ENCODE peak calls at places on chromosome 3, in four cellular contexts. M is trophoblast cell, N is endothelial cell of umbilical vein, Y is MM.1S. G is an unnamed sample.
A peak's percentile ranks its signal among the peaks of the same experiment; 100 is the strongest.

GRCh38 chr3:192408721-192409151 is 318.6 kb downstream of the FGF12 start:
- DNase-seq in M (no peak), N (peak; percentile 21), Y (peak; percentile 13), G (no peak)

GRCh38 chr3:56467801-56468183 is 475 bp downstream of the ERC2 start:
- DNase-seq in M (no peak), N (no peak), Y (no peak), G (no peak)

GRCh38 chr3:31240466-31240865 is 292.3 kb upstream of the STT3B start:
- DNase-seq in M (no peak), N (no peak), Y (no peak), G (no peak)

GRCh38 chr3:12759693-12760565 is 870 bp upstream of the TMEM40 start:
- DNase-seq in M (peak; percentile 55), N (no peak), Y (no peak), G (no peak)

GRCh38 chr3:119500265-119500664 is 1.9 kb downstream of the TIMMDC1 start:
- DNase-seq in M (no peak), N (peak; percentile 7), Y (no peak), G (no peak)

GRCh38 chr3:58496206-58496605 is 4.3 kb downstream of the KCTD6 start:
- DNase-seq in M (no peak), N (no peak), Y (no peak), G (no peak)

GRCh38 chr3:1439395-1439794 is 346.6 kb downstream of the CNTN6 start:
- DNase-seq in M (no peak), N (no peak), Y (peak; percentile 34), G (no peak)

GRCh38 chr3:126934149-126934548 is 48.8 kb upstream of the PLXNA1 start:
- DNase-seq in M (peak; percentile 69), N (no peak), Y (no peak), G (no peak)

GRCh38 chr3:73603771-73604171 is 21.0 kb downstream of the PDZRN3 start:
- DNase-seq in M (no peak), N (no peak), Y (no peak), G (no peak)

GRCh38 chr3:174303911-174304541 is 555.1 kb upstream of the NAALADL2 start:
- DNase-seq in M (no peak), N (no peak), Y (no peak), G (no peak)

GRCh38 chr3:5564278-5564666 is 376.8 kb downstream of the EDEM1 start:
- DNase-seq in M (no peak), N (no peak), Y (no peak), G (no peak)

GRCh38 chr3:193943200-193943599 is 192.7 kb upstream of the HES1 start:
- DNase-seq in M (no peak), N (no peak), Y (no peak), G (no peak)

GRCh38 chr3:154040283-154040682 is 80.9 kb upstream of the ARHGEF26 start:
- DNase-seq in M (no peak), N (peak; percentile 23), Y (peak; percentile 65), G (peak; percentile 4)

GRCh38 chr3:194736277-194736895 is 50.7 kb downstream of the FAM43A start:
- DNase-seq in M (no peak), N (no peak), Y (no peak), G (no peak)

GRCh38 chr3:59480486-59480995 is 430.7 kb upstream of the CFAP20DC start:
- DNase-seq in M (peak; percentile 16), N (no peak), Y (no peak), G (peak; percentile 17)

GRCh38 chr3:158836312-158836711 is 34.5 kb downstream of the MFSD1 start:
- DNase-seq in M (no peak), N (no peak), Y (no peak), G (no peak)

DNA sequence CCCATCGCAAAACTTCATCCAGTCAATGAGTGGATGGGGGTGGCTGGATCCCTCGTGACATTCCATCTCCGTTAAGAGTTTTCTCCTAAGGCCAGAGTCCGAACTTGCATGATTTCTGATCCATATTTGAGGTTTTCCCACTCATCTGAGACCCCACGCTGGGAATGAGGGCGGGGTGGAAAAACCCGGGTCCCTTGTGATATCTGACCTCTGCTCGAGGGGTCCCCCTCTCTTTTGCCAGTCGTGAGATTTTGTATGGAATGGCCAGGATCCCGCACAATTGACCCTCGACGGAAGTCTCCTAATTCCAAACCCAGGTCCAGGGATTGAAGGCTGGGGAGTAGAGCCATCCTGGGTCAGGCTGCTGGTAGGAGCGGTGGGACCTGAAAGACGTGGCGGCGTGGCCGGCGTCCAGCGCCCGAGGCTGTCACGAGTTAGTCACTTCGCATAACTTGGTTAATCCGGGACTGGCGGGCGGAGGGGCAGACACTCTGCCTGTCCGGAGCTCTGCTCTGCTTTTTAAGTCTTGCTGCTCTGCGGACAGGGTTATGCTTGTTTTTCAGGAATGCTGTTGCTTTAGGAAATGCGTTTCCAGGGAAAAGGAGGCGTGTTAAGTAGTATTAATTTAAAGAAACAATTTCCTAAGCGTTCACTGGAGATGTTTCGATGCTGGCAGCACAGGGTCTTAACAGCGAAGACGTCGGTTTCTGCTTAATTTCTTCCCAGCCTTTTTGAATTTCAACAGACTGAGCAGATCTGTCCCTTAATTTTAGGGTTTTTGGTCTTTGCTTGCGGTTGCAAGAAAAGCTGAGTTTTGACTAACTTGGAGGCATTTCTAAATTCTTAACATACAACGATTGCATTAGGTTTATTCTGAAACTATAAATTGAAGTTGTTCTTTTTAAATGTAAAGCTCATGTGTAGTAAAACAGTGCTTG is 69.7 kb upstream of the LRRFIP2 start:
- DNase-seq in M (peak; percentile 99), N (peak; percentile 76), Y (peak; percentile 43), G (no peak)
- H3K4me1 ChIP-seq in M (peaks cover 2% of the 10 kb centered on the region), N (peaks cover 24% of the 10 kb centered on the region), Y (peaks cover 6% of the 10 kb centered on the region), G (peaks cover 24% of the 10 kb centered on the region)

DNA sequence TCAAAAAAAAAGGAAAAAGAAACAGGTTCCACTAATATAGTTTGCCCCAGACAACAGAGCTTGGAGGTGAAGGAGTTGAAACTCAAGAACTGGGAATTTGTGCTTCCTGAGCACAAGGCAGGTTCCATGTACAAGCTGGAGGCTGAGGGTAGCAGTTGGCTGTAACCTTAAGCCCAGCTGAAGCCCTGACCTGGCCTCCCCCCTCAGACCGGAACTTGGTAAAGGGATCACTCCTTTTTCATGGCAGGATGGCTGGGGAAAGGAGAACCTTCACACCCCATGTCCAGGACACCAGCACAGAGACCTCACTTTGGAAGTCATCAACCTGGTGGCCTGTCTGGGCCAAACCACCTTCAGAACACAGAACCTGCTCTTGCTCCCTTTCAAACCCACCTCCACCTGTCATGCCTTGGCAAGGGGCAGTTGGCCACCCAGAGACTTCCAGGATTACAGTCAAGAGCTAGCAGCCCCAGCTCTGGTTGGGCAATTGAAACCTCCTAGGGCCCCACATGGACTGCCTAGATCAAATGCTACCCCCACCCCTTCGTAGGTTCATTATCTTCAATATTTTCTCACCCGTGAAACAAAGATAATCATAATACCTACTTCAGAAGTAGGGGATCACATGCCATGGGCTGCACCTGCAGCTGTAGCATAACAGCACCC is 3.5 kb downstream of the RPL29 start:
- DNase-seq in M (no peak), N (no peak), Y (no peak), G (no peak)
- H3K27ac ChIP-seq in M (no peak overlapping the region), N (no peak overlapping the region), Y (no peak overlapping the region), G (no peak overlapping the region)

GRCh38 chr3:183541738-183542137 is 13.8 kb downstream of the KLHL6 start:
- DNase-seq in M (no peak), N (peak; percentile 9), Y (peak; percentile 80), G (no peak)
- H3K4me1 ChIP-seq in M (no peaks in the 10 kb centered on the region), N (no peaks in the 10 kb centered on the region), Y (peaks cover 83% of the 10 kb centered on the region), G (peaks cover 13% of the 10 kb centered on the region)

GRCh38 chr3:44923634-44924033 is 49.2 kb downstream of the TGM4 start:
- DNase-seq in M (no peak), N (no peak), Y (no peak), G (no peak)
- H3K27ac ChIP-seq in M (no peak overlapping the region), N (no peak overlapping the region), Y (no peak overlapping the region), G (no peak overlapping the region)

GRCh38 chr3:37938011-37938410 is 52.6 kb upstream of the VILL start:
- DNase-seq in M (no peak), N (no peak), Y (no peak), G (no peak)

GRCh38 chr3:37934631-37935289 is 55.8 kb upstream of the VILL start:
- DNase-seq in M (no peak), N (no peak), Y (no peak), G (no peak)

GRCh38 chr3:37935290-37935668 is 55.3 kb upstream of the VILL start:
- DNase-seq in M (no peak), N (peak; percentile 76), Y (no peak), G (no peak)

GRCh38 chr3:37937156-37937555 is 53.4 kb upstream of the VILL start:
- DNase-seq in M (no peak), N (no peak), Y (no peak), G (no peak)

DNA sequence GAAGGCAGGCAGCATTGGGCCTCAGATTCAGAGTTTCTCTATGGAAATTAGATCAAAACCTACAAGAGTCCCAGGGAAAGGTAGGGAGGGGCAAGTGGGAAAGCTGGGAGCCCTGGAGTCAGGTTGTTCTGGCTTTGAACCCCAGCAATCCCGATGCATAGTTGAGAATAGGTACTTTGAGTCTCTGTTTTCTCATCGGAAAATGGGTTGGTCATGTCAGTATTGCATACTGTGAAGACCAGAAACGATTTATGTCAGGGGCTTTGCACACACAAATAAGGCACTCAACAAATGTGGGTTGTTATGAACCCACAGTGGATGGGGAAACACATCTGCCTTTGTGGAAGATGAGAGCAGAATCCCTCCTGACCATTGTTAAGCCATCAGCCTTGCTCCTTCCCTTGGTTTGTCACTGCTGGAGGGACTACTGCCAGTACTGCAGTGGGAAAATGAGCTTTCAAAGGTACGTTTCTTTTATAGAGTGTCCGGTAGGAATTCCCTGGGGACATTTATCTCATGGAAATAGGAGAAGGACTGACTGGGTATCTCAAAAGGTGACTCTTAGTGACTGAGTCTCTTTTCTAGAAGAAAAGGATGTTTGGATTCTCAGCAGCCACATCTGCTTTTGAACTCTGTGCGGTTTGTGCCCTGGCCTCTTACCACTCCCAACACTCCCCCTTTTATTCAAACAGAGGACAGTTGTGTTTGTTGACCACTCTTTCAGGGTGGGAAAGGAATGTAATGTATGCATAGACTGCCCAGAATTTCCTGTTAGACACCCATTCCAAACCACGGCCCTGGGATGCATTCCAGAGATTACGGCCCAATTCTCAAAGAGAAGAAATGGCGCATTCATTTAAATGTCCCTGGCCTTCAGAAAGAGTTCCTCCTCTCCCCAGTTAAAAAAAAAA is 54.6 kb upstream of the VILL start:
- DNase-seq in M (no peak), N (peak; percentile 81), Y (no peak), G (no peak)
- H3K4me1 ChIP-seq in M (peaks cover 21% of the 10 kb centered on the region), N (peaks cover 26% of the 10 kb centered on the region), Y (no peaks in the 10 kb centered on the region), G (peaks cover 33% of the 10 kb centered on the region)

GRCh38 chr3:112389961-112390360 is 57.0 kb downstream of the CD200 start:
- DNase-seq in M (no peak), N (no peak), Y (no peak), G (no peak)
- H3K27ac ChIP-seq in M (no peak overlapping the region), N (peak overlapping the region; percentile 98), Y (no peak overlapping the region), G (no peak overlapping the region)

DNA sequence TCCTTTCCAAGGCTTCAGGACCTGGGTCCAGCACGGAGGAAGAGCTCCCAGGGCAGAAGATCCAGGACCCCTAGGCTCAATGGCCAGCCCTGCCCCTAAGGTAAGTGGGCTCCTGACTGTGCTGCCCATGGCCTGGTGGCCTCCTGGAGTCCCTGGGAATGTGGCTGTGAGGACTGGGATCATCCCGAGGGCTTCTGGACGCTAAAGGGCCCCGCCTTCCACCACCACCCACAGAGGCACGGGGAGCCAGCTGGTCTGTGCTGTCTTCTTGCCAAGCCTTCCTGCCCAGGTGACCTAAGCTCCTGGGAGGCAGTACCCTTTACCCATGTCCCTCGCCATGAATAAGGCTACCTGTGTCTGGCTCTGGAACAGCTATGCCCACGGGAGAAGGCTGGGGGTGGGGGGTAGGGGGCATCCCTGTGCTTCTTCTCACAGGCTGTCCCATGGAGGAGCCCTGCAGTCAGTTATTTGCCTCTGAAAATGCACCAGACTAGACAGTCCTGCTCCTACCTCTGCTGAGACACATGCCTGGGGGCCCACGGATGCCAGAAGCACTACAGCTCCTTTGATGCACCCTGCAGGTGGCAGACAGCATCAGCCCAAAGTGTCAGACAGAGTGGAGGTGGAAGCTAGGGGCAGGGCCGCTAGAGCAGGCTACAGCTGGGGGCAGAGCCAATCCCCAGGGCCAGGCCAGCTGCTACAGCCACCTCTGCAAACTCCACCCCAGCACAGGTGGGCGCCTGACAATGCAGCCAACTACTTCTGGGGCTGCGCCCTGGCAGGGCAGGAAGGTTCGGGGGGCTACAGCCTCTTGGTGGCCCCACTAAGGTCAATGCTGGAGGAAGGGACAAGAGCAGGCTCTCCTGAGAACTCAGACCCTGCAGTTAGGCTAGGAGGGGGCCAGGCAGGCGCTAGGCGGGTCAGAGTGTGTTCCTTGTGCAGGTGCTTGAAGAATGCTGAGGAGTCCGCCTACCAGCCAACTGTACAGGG is 90.9 kb downstream of the SEC22A start:
- DNase-seq in M (no peak), N (no peak), Y (no peak), G (no peak)
- H3K4me1 ChIP-seq in M (no peaks in the 10 kb centered on the region), N (no peaks in the 10 kb centered on the region), Y (no peaks in the 10 kb centered on the region), G (no peaks in the 10 kb centered on the region)